ENCODE peak calls at places on chromosome 1, in six cellular contexts. M is AG04449, Y is colonic mucosa, C is GM06990, I is psoas muscle, W is A549. Q is an unnamed sample.

GRCh38 chr1:66176012-66176715 is 357.8 kb upstream of the SGIP1 start:
- DNase-seq in M (no peak), Y (no peak), C (no peak), I (no peak), W (peak), Q (no peak)

GRCh38 chr1:53415432-53415831 is 43.8 kb upstream of the DMRTB1 start:
- DNase-seq in M (no peak), Y (no peak), C (no peak), I (no peak), W (no peak), Q (no peak)

GRCh38 chr1:214838351-214838750 is 235.4 kb downstream of the CENPF start:
- DNase-seq in M (peak), Y (no peak), C (no peak), I (no peak), W (no peak), Q (no peak)

GRCh38 chr1:162404550-162405160 is 7.3 kb downstream of the SH2D1B start:
- DNase-seq in M (peak), Y (no peak), C (no peak), I (no peak), W (no peak), Q (no peak)

GRCh38 chr1:236861560-236862230 is 66.6 kb downstream of the MTR start:
- DNase-seq in M (no peak), Y (no peak), C (no peak), I (no peak), W (no peak), Q (no peak)

GRCh38 chr1:23810818-23811420 is 10.4 kb upstream of the GALE start:
- DNase-seq in M (no peak), Y (peak), C (peak), I (no peak), W (peak), Q (no peak)

GRCh38 chr1:81799939-81800740 is 594 bp upstream of the ADGRL2 start:
- DNase-seq in M (no peak), Y (peak), C (peak), I (peak), W (peak), Q (no peak)

GRCh38 chr1:8017495-8018310 is 8.4 kb downstream of the ERRFI1 start:
- DNase-seq in M (no peak), Y (peak), C (no peak), I (peak), W (no peak), Q (peak)

GRCh38 chr1:53465023-53465957 is 6.1 kb downstream of the DMRTB1 start:
- DNase-seq in M (no peak), Y (no peak), C (no peak), I (no peak), W (no peak), Q (no peak)

GRCh38 chr1:201554167-201554600 is 15.3 kb downstream of the NAV1 start:
- DNase-seq in M (no peak), Y (no peak), C (no peak), I (no peak), W (no peak), Q (no peak)

GRCh38 chr1:205505076-205505729 is 734 bp downstream of the CDK18 start:
- DNase-seq in M (no peak), Y (peak), C (no peak), I (no peak), W (no peak), Q (no peak)

GRCh38 chr1:201366696-201367095 is 10.8 kb downstream of the TNNT2 start:
- DNase-seq in M (no peak), Y (no peak), C (no peak), I (no peak), W (no peak), Q (no peak)

GRCh38 chr1:160205974-160206369 is 788 bp downstream of the PEA15 start:
- DNase-seq in M (no peak), Y (peak), C (peak), I (peak), W (peak), Q (no peak)

GRCh38 chr1:5921129-5921528 is 71.1 kb downstream of the NPHP4 start:
- DNase-seq in M (no peak), Y (no peak), C (no peak), I (no peak), W (no peak), Q (no peak)

GRCh38 chr1:18100060-18100459 is 7.5 kb upstream of the IGSF21 start:
- DNase-seq in M (no peak), Y (no peak), C (no peak), I (no peak), W (no peak), Q (no peak)

GRCh38 chr1:33434363-33434750 is 3.5 kb upstream of the PHC2 start:
- DNase-seq in M (no peak), Y (no peak), C (no peak), I (no peak), W (no peak), Q (no peak)

GRCh38 chr1:158196461-158196860 is 15.8 kb downstream of the CD1D start:
- DNase-seq in M (no peak), Y (no peak), C (no peak), I (no peak), W (no peak), Q (no peak)

GRCh38 chr1:89286549-89287181 is 14.0 kb upstream of the GBP5 start:
- DNase-seq in M (no peak), Y (no peak), C (no peak), I (no peak), W (no peak), Q (no peak)

GRCh38 chr1:50368179-50369007 is 54.9 kb downstream of the DMRTA2 start:
- DNase-seq in M (no peak), Y (peak), C (no peak), I (no peak), W (peak), Q (no peak)

GRCh38 chr1:154501423-154502065 is 475 bp upstream of the TDRD10 start:
- DNase-seq in M (no peak), Y (peak), C (peak), I (peak), W (no peak), Q (no peak)

GRCh38 chr1:165117482-165117881 is 239.0 kb downstream of the LMX1A start:
- DNase-seq in M (no peak), Y (no peak), C (no peak), I (no peak), W (no peak), Q (no peak)

GRCh38 chr1:194795917-194796593 is 1609.6 kb upstream of the B3GALT2 start:
- DNase-seq in M (no peak), Y (no peak), C (no peak), I (no peak), W (no peak), Q (no peak)

GRCh38 chr1:4633346-4633745 is 21.1 kb upstream of the AJAP1 start:
- DNase-seq in M (no peak), Y (no peak), C (no peak), I (no peak), W (no peak), Q (no peak)

GRCh38 chr1:22447581-22448215 is 4.0 kb upstream of the ZBTB40 start:
- DNase-seq in M (peak), Y (no peak), C (no peak), I (no peak), W (peak), Q (peak)

GRCh38 chr1:214332950-214333798 is 52.2 kb downstream of the SMYD2 start:
- DNase-seq in M (no peak), Y (peak), C (no peak), I (peak), W (peak), Q (no peak)

GRCh38 chr1:8097077-8097799 is 71.1 kb upstream of the ERRFI1 start:
- DNase-seq in M (peak), Y (peak), C (peak), I (no peak), W (peak), Q (peak)

GRCh38 chr1:24418898-24419628 is 3.5 kb downstream of the NIPAL3 start:
- DNase-seq in M (no peak), Y (peak), C (no peak), I (no peak), W (peak), Q (no peak)

GRCh38 chr1:37456614-37457013 is 17.8 kb upstream of the ZC3H12A start:
- DNase-seq in M (no peak), Y (no peak), C (no peak), I (no peak), W (no peak), Q (no peak)

GRCh38 chr1:156858959-156859522 is at the start of gene INSRR:
- DNase-seq in M (no peak), Y (no peak), C (no peak), I (no peak), W (no peak), Q (no peak)

GRCh38 chr1:185825556-185825955 is 91.4 kb downstream of the HMCN1 start:
- DNase-seq in M (no peak), Y (no peak), C (no peak), I (no peak), W (no peak), Q (no peak)

GRCh38 chr1:17742590-17742989 is 12.5 kb upstream of the ACTL8 start:
- DNase-seq in M (no peak), Y (no peak), C (no peak), I (no peak), W (no peak), Q (no peak)

GRCh38 chr1:53603431-53603830 is 135.5 kb downstream of the GLIS1 start:
- DNase-seq in M (no peak), Y (no peak), C (no peak), I (no peak), W (no peak), Q (no peak)

GRCh38 chr1:159835862-159836518 is 9.3 kb downstream of the SLAMF8 start:
- DNase-seq in M (no peak), Y (no peak), C (no peak), I (no peak), W (no peak), Q (no peak)

GRCh38 chr1:21325731-21326387 is 35.6 kb upstream of the ECE1 start:
- DNase-seq in M (no peak), Y (no peak), C (no peak), I (no peak), W (no peak), Q (no peak)

GRCh38 chr1:171083222-171083621 is 7.5 kb upstream of the FMO3 start:
- DNase-seq in M (no peak), Y (no peak), C (no peak), I (no peak), W (no peak), Q (no peak)

GRCh38 chr1:67552336-67552759 is 122.1 kb upstream of the SERBP1 start:
- DNase-seq in M (no peak), Y (peak), C (no peak), I (no peak), W (no peak), Q (no peak)

GRCh38 chr1:44849575-44850132 is 6.6 kb upstream of the PTCH2 start:
- DNase-seq in M (no peak), Y (no peak), C (no peak), I (no peak), W (no peak), Q (no peak)

GRCh38 chr1:223731076-223731770 is 18.9 kb downstream of the CAPN2 start:
- DNase-seq in M (no peak), Y (peak), C (no peak), I (peak), W (no peak), Q (peak)

GRCh38 chr1:66383602-66384001 is 150.4 kb upstream of the SGIP1 start:
- DNase-seq in M (no peak), Y (no peak), C (no peak), I (no peak), W (no peak), Q (no peak)

GRCh38 chr1:74729741-74730478 is 2.9 kb downstream of the CRYZ start:
- DNase-seq in M (no peak), Y (no peak), C (no peak), I (no peak), W (peak), Q (no peak)

GRCh38 chr1:228408869-228409805 is 2.5 kb upstream of the TRIM11 start:
- DNase-seq in M (no peak), Y (no peak), C (no peak), I (no peak), W (no peak), Q (no peak)

GRCh38 chr1:228407118-228408040 is 744 bp upstream of the TRIM11 start:
- DNase-seq in M (no peak), Y (no peak), C (no peak), I (no peak), W (no peak), Q (no peak)

GRCh38 chr1:228405979-228406265 is 713 bp downstream of the TRIM11 start:
- DNase-seq in M (no peak), Y (no peak), C (no peak), I (no peak), W (no peak), Q (no peak)

GRCh38 chr1:228410015-228410414 is 3.4 kb upstream of the TRIM11 start:
- DNase-seq in M (no peak), Y (no peak), C (no peak), I (no peak), W (no peak), Q (no peak)

GRCh38 chr1:228408041-228408868 is 1.6 kb upstream of the TRIM11 start:
- DNase-seq in M (no peak), Y (no peak), C (no peak), I (no peak), W (no peak), Q (no peak)
- H3K4me3 ChIP-seq in M (peak), Y (no peak), C (no peak), I (no peak), W (peak), Q (peak)

GRCh38 chr1:203176744-203177460 is 1.3 kb upstream of the MYBPH start:
- DNase-seq in M (no peak), Y (no peak), C (no peak), I (no peak), W (no peak), Q (no peak)
- TF ChIP-seq CTCF in M (no peak), Y (no peak), C (no peak), I (no peak), W (no peak), Q (no peak)

GRCh38 chr1:229730573-229730972 is 104.5 kb downstream of the URB2 start:
- DNase-seq in M (no peak), Y (no peak), C (no peak), I (no peak), W (no peak), Q (no peak)

DNA sequence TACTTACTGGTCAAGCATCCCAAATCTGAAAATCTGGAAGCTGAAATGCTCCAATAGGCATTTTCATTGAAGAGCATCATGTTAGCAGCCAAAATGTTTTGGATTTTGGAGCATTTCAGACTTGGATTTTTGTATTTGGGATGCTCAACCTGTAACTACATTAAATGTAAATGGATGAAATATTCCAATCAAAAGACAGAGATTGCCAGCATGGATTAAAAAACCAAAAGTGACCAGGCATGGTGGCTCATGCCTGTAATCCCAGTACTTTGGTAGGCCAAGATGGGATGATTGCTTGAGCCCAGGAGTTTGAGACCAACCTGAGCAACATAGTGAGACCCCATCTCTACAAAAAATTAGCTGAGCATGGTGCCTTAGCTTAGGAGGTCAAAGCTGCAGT is 110.3 kb downstream of the URB2 start:
- DNase-seq in M (no peak), Y (no peak), C (no peak), I (no peak), W (no peak), Q (no peak)
- H3K4me3 ChIP-seq in M (no peak), Y (no peak), C (no peak), I (no peak), W (no peak), Q (no peak)

GRCh38 chr1:226425431-226426031 is 17.6 kb upstream of the PARP1 start:
- DNase-seq in M (no peak), Y (no peak), C (no peak), I (no peak), W (no peak), Q (no peak)

GRCh38 chr1:226422478-226422877 is 14.6 kb upstream of the PARP1 start:
- DNase-seq in M (no peak), Y (no peak), C (no peak), I (no peak), W (no peak), Q (no peak)

GRCh38 chr1:226427131-226427530 is 19.2 kb upstream of the PARP1 start:
- DNase-seq in M (no peak), Y (no peak), C (no peak), I (no peak), W (no peak), Q (no peak)

GRCh38 chr1:226425004-226425378 is 17.1 kb upstream of the PARP1 start:
- DNase-seq in M (no peak), Y (no peak), C (no peak), I (no peak), W (no peak), Q (no peak)

DNA sequence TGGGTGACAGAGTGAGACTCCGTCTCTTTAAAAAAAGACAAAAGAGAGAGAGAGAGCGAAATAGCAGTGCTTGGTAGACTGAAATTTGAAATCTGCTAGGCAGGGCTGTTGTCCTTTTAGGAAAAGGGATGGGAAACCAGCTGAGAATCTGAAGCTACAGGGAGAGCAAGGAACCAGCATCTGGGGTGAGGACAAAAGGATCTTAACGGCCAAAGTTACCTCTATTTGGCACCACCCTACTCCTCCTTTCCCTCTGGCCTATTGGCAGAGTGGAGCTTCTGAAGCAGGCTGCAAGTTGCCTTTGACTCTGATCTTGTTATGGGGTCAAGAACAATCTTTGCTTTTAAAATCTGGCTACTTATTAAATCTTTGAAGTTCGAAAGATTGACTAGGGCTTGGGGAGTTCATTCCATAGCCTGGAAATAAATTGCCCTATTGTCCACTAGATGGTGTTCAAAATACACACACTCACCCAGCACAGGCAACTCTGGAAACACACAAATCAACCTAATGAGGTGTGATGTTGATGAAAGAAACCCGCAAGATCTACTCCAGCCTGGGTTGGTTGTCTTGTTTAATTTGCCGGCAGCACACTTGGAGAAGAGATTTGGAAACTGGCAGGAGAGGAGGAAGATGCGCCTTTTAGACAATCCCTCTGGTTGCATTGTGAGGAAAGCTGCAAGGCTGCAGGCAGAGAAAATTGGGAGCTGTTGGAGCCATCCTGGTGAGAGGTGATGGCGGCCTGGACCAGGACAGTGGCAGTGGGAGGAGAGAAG is 16.5 kb upstream of the PARP1 start:
- DNase-seq in M (no peak), Y (no peak), C (no peak), I (no peak), W (peak), Q (no peak)
- TF ChIP-seq CTCF in M (peak), Y (peak), C (peak), I (peak), W (peak), Q (peak)

GRCh38 chr1:177983087-177983823 is 13.4 kb upstream of the SEC16B start:
- DNase-seq in M (no peak), Y (peak), C (no peak), I (no peak), W (no peak), Q (no peak)
- H3K4me3 ChIP-seq in M (peak), Y (no peak), C (no peak), I (peak), W (no peak), Q (no peak)